ENCODE peak calls at places on chromosomes 5 and 9, in ten cellular contexts. I is uterus; F is NCI-H524; Z is AG08396; M is COLO829; J is fibroblast of mammary gland; P is HT-29; G is CD8-positive, alpha-beta memory T cell; V is globus pallidus; O is T47D. H is an unnamed sample.

GRCh38 chr5:16913187-16913839 is 22.8 kb downstream of the MYO10 start:
- DNase-seq in I (no peak), F (no peak), Z (no peak), M (no peak), J (no peak), P (no peak), G (no peak), V (no peak), O (no peak), H (no peak)

GRCh38 chr5:73673161-73673591 is 47.2 kb downstream of the ARHGEF28 start:
- DNase-seq in I (no peak), F (no peak), Z (peak; percentile 25), M (no peak), J (peak; percentile 87), P (peak; percentile 54), G (no peak), V (no peak), O (peak; percentile 32), H (peak; percentile 90)

GRCh38 chr9:135515541-135515951 is 5.7 kb upstream of the LCN1 start:
- DNase-seq in I (no peak), F (no peak), Z (no peak), M (no peak), J (no peak), P (no peak), G (no peak), V (no peak), O (no peak), H (no peak)

GRCh38 chr9:131410051-131410491 is 16.2 kb downstream of the PRRC2B start:
- DNase-seq in I (no peak), F (peak; percentile 89), Z (no peak), M (no peak), J (peak; percentile 84), P (no peak), G (peak; percentile 47), V (no peak), O (no peak), H (peak; percentile 55)

GRCh38 chr9:99134893-99135341 is 30.0 kb downstream of the TGFBR1 start:
- DNase-seq in I (no peak), F (no peak), Z (peak; percentile 29), M (no peak), J (peak; percentile 55), P (no peak), G (no peak), V (no peak), O (no peak), H (peak; percentile 78)

GRCh38 chr5:115289104-115289503 is 7.3 kb downstream of the CCDC112 start:
- DNase-seq in I (no peak), F (no peak), Z (no peak), M (no peak), J (no peak), P (no peak), G (no peak), V (peak; percentile 26), O (no peak), H (no peak)

GRCh38 chr5:113480243-113480642 is 8.0 kb downstream of the MCC start:
- DNase-seq in I (no peak), F (no peak), Z (no peak), M (no peak), J (peak; percentile 3), P (no peak), G (no peak), V (no peak), O (no peak), H (no peak)

GRCh38 chr5:20572560-20572959 is 584.6 kb upstream of the CDH18 start:
- DNase-seq in I (no peak), F (no peak), Z (no peak), M (no peak), J (peak; percentile 56), P (peak; percentile 23), G (no peak), V (no peak), O (no peak), H (peak; percentile 15)

GRCh38 chr5:43281840-43282658 is 31.2 kb downstream of the HMGCS1 start:
- DNase-seq in I (no peak), F (no peak), Z (no peak), M (no peak), J (peak; percentile 46), P (no peak), G (no peak), V (no peak), O (no peak), H (peak; percentile 10)

GRCh38 chr5:165876538-165876937 is 2371.1 kb downstream of the MAT2B start:
- DNase-seq in I (no peak), F (no peak), Z (no peak), M (no peak), J (no peak), P (no peak), G (no peak), V (no peak), O (no peak), H (no peak)

GRCh38 chr5:148781771-148782170 is 44.6 kb upstream of the ADRB2 start:
- DNase-seq in I (no peak), F (no peak), Z (no peak), M (no peak), J (no peak), P (no peak), G (no peak), V (no peak), O (no peak), H (no peak)

GRCh38 chr5:141969783-141970741 is 1.2 kb downstream of the RNF14 start:
- DNase-seq in I (no peak), F (no peak), Z (no peak), M (peak; percentile 45), J (peak; percentile 32), P (peak; percentile 10), G (no peak), V (no peak), O (peak; percentile 26), H (no peak)

GRCh38 chr5:160090059-160090458 is 29.2 kb downstream of the PWWP2A start:
- DNase-seq in I (no peak), F (no peak), Z (no peak), M (no peak), J (no peak), P (no peak), G (no peak), V (no peak), O (no peak), H (no peak)

GRCh38 chr5:142110988-142111687 is 2.6 kb downstream of the NDFIP1 start:
- DNase-seq in I (no peak), F (no peak), Z (no peak), M (no peak), J (no peak), P (no peak), G (no peak), V (no peak), O (no peak), H (no peak)

GRCh38 chr5:150406120-150407096 is 6.3 kb downstream of the CD74 start:
- DNase-seq in I (no peak), F (no peak), Z (no peak), M (no peak), J (no peak), P (no peak), G (no peak), V (no peak), O (no peak), H (no peak)

GRCh38 chr9:75683591-75683990 is 206.9 kb upstream of the PCSK5 start:
- DNase-seq in I (no peak), F (no peak), Z (no peak), M (no peak), J (peak; percentile 10), P (peak; percentile 13), G (no peak), V (no peak), O (no peak), H (no peak)

GRCh38 chr5:31232273-31232888 is 38.9 kb downstream of the CDH6 start:
- DNase-seq in I (no peak), F (peak; percentile 30), Z (peak; percentile 75), M (peak; percentile 36), J (peak; percentile 54), P (peak; percentile 78), G (no peak), V (peak; percentile 53), O (peak; percentile 74), H (peak; percentile 74)

GRCh38 chr9:85108229-85108628 is 438.7 kb downstream of the NTRK2 start:
- DNase-seq in I (no peak), F (no peak), Z (no peak), M (no peak), J (no peak), P (no peak), G (no peak), V (no peak), O (no peak), H (no peak)

GRCh38 chr5:179111267-179112207 is 51.4 kb downstream of the ZNF354C start:
- DNase-seq in I (no peak), F (no peak), Z (no peak), M (no peak), J (no peak), P (no peak), G (no peak), V (no peak), O (no peak), H (no peak)

GRCh38 chr9:100104314-100104713 is 5.3 kb downstream of the INVS start:
- DNase-seq in I (no peak), F (no peak), Z (no peak), M (no peak), J (peak; percentile 29), P (no peak), G (no peak), V (no peak), O (no peak), H (peak; percentile 84)

GRCh38 chr9:127942152-127943010 is 4.7 kb upstream of the DPM2 start:
- DNase-seq in I (peak; percentile 72), F (no peak), Z (peak; percentile 79), M (peak; percentile 69), J (peak; percentile 70), P (peak; percentile 57), G (peak; percentile 52), V (no peak), O (peak; percentile 70), H (peak; percentile 54)

GRCh38 chr9:82131072-82131471 is 142.5 kb downstream of the SPATA31D1 start:
- DNase-seq in I (no peak), F (no peak), Z (no peak), M (no peak), J (no peak), P (no peak), G (no peak), V (no peak), O (no peak), H (no peak)

GRCh38 chr5:176578391-176578808 is 29.3 kb downstream of the CDHR2 start:
- DNase-seq in I (peak; percentile 31), F (peak; percentile 27), Z (peak; percentile 67), M (no peak), J (peak; percentile 37), P (peak; percentile 88), G (peak; percentile 35), V (no peak), O (peak; percentile 91), H (peak; percentile 38)

GRCh38 chr9:127139071-127139731 is 16.8 kb upstream of the ANGPTL2 start:
- DNase-seq in I (no peak), F (no peak), Z (no peak), M (no peak), J (no peak), P (no peak), G (no peak), V (no peak), O (no peak), H (no peak)

GRCh38 chr5:98816574-98817222 is 43.2 kb downstream of the RGMB start:
- DNase-seq in I (no peak), F (peak; percentile 82), Z (no peak), M (no peak), J (no peak), P (peak; percentile 93), G (no peak), V (no peak), O (no peak), H (no peak)

GRCh38 chr5:157143127-157143959 is 678 bp upstream of the MED7 start:
- DNase-seq in I (peak; percentile 27), F (peak; percentile 7), Z (peak; percentile 62), M (peak; percentile 68), J (peak; percentile 10), P (peak; percentile 41), G (no peak), V (no peak), O (no peak), H (peak; percentile 6)

GRCh38 chr5:116145416-116145815 is 60.6 kb downstream of the COMMD10 start:
- DNase-seq in I (no peak), F (no peak), Z (no peak), M (no peak), J (no peak), P (no peak), G (no peak), V (no peak), O (no peak), H (no peak)

GRCh38 chr9:23825700-23826099 is 340 bp downstream of the ELAVL2 start:
- DNase-seq in I (no peak), F (no peak), Z (no peak), M (no peak), J (peak; percentile 6), P (no peak), G (no peak), V (no peak), O (no peak), H (no peak)